ENCODE peak calls at places on chromosomes 3 and 15, in six cellular contexts. Z is sigmoid colon, R is astrocyte of the spinal cord, I is HFFc6, Q is fibroblast of lung, W is brain microvascular endothelial cell. E is an unnamed sample.

GRCh38 chr15:61834076-61834697 is 226.1 kb downstream of the VPS13C start:
- DNase-seq in Q (peak; percentile 62), W (peak; percentile 79), R (peak; percentile 85), I (peak; percentile 72), Z (peak; percentile 88), E (peak; percentile 66)

GRCh38 chr3:147256739-147257138 is 149.6 kb downstream of the ZIC4 start:
- DNase-seq in I (no peak), Z (no peak), R (no peak), Q (no peak), W (no peak), E (no peak)

GRCh38 chr3:141412087-141412935 is 44.0 kb downstream of the ZBTB38 start:
- DNase-seq in Q (peak; percentile 84), I (peak; percentile 94), Z (peak; percentile 79), W (peak; percentile 90), R (peak; percentile 84), E (peak; percentile 95)

GRCh38 chr3:15795563-15796308 is 2.0 kb downstream of the ANKRD28 start:
- DNase-seq in Z (no peak), W (peak; percentile 47), I (peak; percentile 74), Q (peak; percentile 77), R (peak; percentile 86), E (peak; percentile 55)

GRCh38 chr3:51961607-51962569 is 5.4 kb downstream of the PCBP4 start:
- DNase-seq in I (no peak), Z (no peak), R (no peak), Q (no peak), W (no peak), E (no peak)

GRCh38 chr3:172746476-172746875 is 4.0 kb upstream of the ECT2 start:
- DNase-seq in W (no peak), Q (peak; percentile 36), I (no peak), Z (no peak), R (no peak), E (peak; percentile 35)

GRCh38 chr3:184752361-184752760 is 40.5 kb upstream of the MAGEF1 start:
- DNase-seq in Q (no peak), Z (no peak), R (no peak), I (no peak), W (no peak), E (no peak)

GRCh38 chr3:26236511-26236910 is 386.1 kb upstream of the LRRC3B start:
- DNase-seq in W (no peak), R (no peak), Z (no peak), Q (no peak), I (no peak), E (no peak)

GRCh38 chr3:173617490-173617889 is 219.9 kb downstream of the NLGN1 start:
- DNase-seq in R (no peak), W (no peak), Q (no peak), I (no peak), Z (peak; percentile 88), E (no peak)

GRCh38 chr3:186268616-186269448 is 93.2 kb downstream of the DGKG start:
- DNase-seq in I (peak; percentile 26), Q (peak; percentile 14), W (no peak), R (no peak), Z (no peak), E (no peak)

GRCh38 chr15:33200903-33201302 is 6.4 kb upstream of the FMN1 start:
- DNase-seq in I (no peak), W (no peak), R (no peak), Z (no peak), Q (peak; percentile 76), E (peak; percentile 25)

GRCh38 chr3:183548262-183548769 is 7.2 kb downstream of the KLHL6 start:
- DNase-seq in Z (no peak), W (peak; percentile 96), R (peak; percentile 83), I (peak; percentile 71), Q (peak; percentile 96), E (peak; percentile 71)

GRCh38 chr15:22925875-22926274 is 54.3 kb downstream of the CYFIP1 start:
- DNase-seq in Z (no peak), W (no peak), R (no peak), Q (no peak), I (no peak), E (no peak)

GRCh38 chr3:14524311-14524711 is 15.8 kb downstream of the GRIP2 start:
- DNase-seq in Q (no peak), Z (peak; percentile 59), W (no peak), R (no peak), I (no peak), E (no peak)

GRCh38 chr3:184982058-184982457 is 170.1 kb downstream of the VPS8 start:
- DNase-seq in Z (no peak), Q (no peak), W (no peak), I (no peak), R (no peak), E (no peak)

GRCh38 chr15:51227967-51228783 is 110.2 kb downstream of the CYP19A1 start:
- DNase-seq in R (peak; percentile 81), Q (peak; percentile 89), W (peak; percentile 80), Z (no peak), I (peak; percentile 92), E (peak; percentile 93)

GRCh38 chr3:59502806-59503205 is 453.0 kb upstream of the CFAP20DC start:
- DNase-seq in Q (peak; percentile 93), I (peak; percentile 5), R (peak; percentile 84), W (peak; percentile 86), Z (no peak), E (peak; percentile 69)

GRCh38 chr3:167814441-167814951 is 79.0 kb downstream of the SERPINI1 start:
- DNase-seq in R (peak; percentile 84), Z (no peak), W (peak; percentile 52), I (peak; percentile 15), Q (peak; percentile 83), E (peak; percentile 16)

GRCh38 chr3:18241837-18242236 is 183.3 kb downstream of the SATB1 start:
- DNase-seq in Z (no peak), R (no peak), W (no peak), Q (no peak), I (peak; percentile 27), E (no peak)

GRCh38 chr15:98799461-98799971 is 151.2 kb downstream of the IGF1R start:
- DNase-seq in Q (no peak), I (no peak), R (peak; percentile 32), W (no peak), Z (no peak), E (no peak)

GRCh38 chr15:71290002-71290401 is 174.7 kb downstream of the THSD4 start:
- DNase-seq in I (no peak), R (no peak), W (no peak), Q (no peak), Z (no peak), E (no peak)

GRCh38 chr15:97350813-97351212 is 609.7 kb upstream of the ARRDC4 start:
- DNase-seq in W (no peak), Z (no peak), R (no peak), I (no peak), Q (no peak), E (no peak)

GRCh38 chr15:39586387-39587171 is 5.7 kb downstream of the THBS1 start:
- DNase-seq in Z (no peak), W (peak; percentile 78), I (peak; percentile 93), R (peak; percentile 75), Q (peak; percentile 82), E (peak; percentile 85)

GRCh38 chr3:80533553-80533952 is 765.8 kb upstream of the ROBO1 start:
- DNase-seq in R (no peak), Q (no peak), Z (no peak), W (no peak), I (no peak), E (no peak)

GRCh38 chr3:13879102-13879945 is 547 bp downstream of the WNT7A start:
- DNase-seq in I (no peak), Z (no peak), Q (no peak), W (no peak), R (no peak), E (no peak)

GRCh38 chr15:65904301-65904700 is 35.0 kb downstream of the RAB11A start:
- DNase-seq in Z (no peak), I (no peak), W (peak; percentile 31), R (no peak), Q (no peak), E (no peak)

GRCh38 chr3:157063926-157064325 is 96.0 kb downstream of the CCNL1 start:
- DNase-seq in Q (peak; percentile 83), R (peak; percentile 74), I (no peak), W (no peak), Z (no peak), E (no peak)

GRCh38 chr3:71707600-71707999 is 17.6 kb downstream of the EIF4E3 start:
- DNase-seq in I (no peak), W (peak; percentile 22), R (peak; percentile 32), Z (no peak), Q (peak; percentile 78), E (no peak)

GRCh38 chr3:45573591-45573990 is 21.0 kb upstream of the LIMD1 start:
- DNase-seq in Q (no peak), Z (peak; percentile 7), W (no peak), I (no peak), R (no peak), E (no peak)

GRCh38 chr3:13574798-13575451 is 26.0 kb downstream of the FBLN2 start:
- DNase-seq in Z (no peak), I (peak; percentile 23), W (peak; percentile 52), R (peak; percentile 39), Q (peak; percentile 70), E (peak; percentile 52)

GRCh38 chr15:66834863-66835557 is 133.0 kb downstream of the SMAD6 start:
- DNase-seq in Z (no peak), I (no peak), Q (peak; percentile 29), W (no peak), R (no peak), E (peak; percentile 25)

GRCh38 chr15:100060276-100060926 is 281.4 kb downstream of the ADAMTS17 start:
- DNase-seq in R (peak; percentile 84), I (no peak), W (peak; percentile 21), Z (no peak), Q (peak; percentile 97), E (no peak)

GRCh38 chr3:23761440-23761896 is 44.3 kb upstream of the UBE2E1 start:
- DNase-seq in I (peak; percentile 44), Q (peak; percentile 27), W (peak; percentile 45), Z (no peak), R (peak; percentile 28), E (peak; percentile 53)

E was measured in EL.